ENCODE peak calls at places on chromosomes 1 and 21, in five cellular contexts. O is H1, A is upper lobe of right lung, U is OCI-LY7, K is sigmoid colon. F is an unnamed sample.

GRCh38 chr1:64956241-64956640 is 10.1 kb downstream of the JAK1 start:
- DNase-seq in A (no peak), O (no peak), U (no peak), K (no peak), F (no peak)

GRCh38 chr21:45372732-45373355 is 32.1 kb upstream of the COL18A1 start:
- DNase-seq in K (no peak), O (no peak), U (no peak), A (no peak), F (no peak)

GRCh38 chr1:40760984-40761383 is 22.6 kb upstream of the KCNQ4 start:
- DNase-seq in O (no peak), A (no peak), K (no peak), U (no peak), F (no peak)

GRCh38 chr1:43653339-43653738 is 3.4 kb downstream of the KDM4A start:
- DNase-seq in A (no peak), K (no peak), U (peak; percentile 44), O (peak; percentile 60), F (no peak)

GRCh38 chr1:240122639-240123604 is 31.2 kb downstream of the FMN2 start:
- DNase-seq in A (peak; percentile 72), K (no peak), O (no peak), U (no peak), F (no peak)

GRCh38 chr1:214264196-214264595 is 16.8 kb upstream of the SMYD2 start:
- DNase-seq in O (no peak), A (no peak), K (no peak), U (no peak), F (no peak)

GRCh38 chr1:53304527-53304926 is 23.3 kb downstream of the LRP8 start:
- DNase-seq in K (no peak), O (no peak), A (no peak), U (no peak), F (no peak)

GRCh38 chr1:99843760-99844159 is 6.4 kb upstream of the AGL start:
- DNase-seq in K (no peak), U (no peak), A (no peak), O (no peak), F (no peak)

GRCh38 chr1:72186733-72187307 is 95.5 kb downstream of the NEGR1 start:
- DNase-seq in A (no peak), U (no peak), K (no peak), O (no peak), F (no peak)

GRCh38 chr21:45383615-45384201 is 21.3 kb upstream of the COL18A1 start:
- DNase-seq in A (peak; percentile 56), U (no peak), O (no peak), K (peak; percentile 57), F (no peak)

GRCh38 chr1:85607126-85607912 is 26.8 kb downstream of the CCN1 start:
- DNase-seq in O (peak; percentile 77), U (no peak), K (no peak), A (no peak), F (no peak)

GRCh38 chr1:67863637-67864036 is 30.4 kb upstream of the GNG12 start:
- DNase-seq in U (no peak), O (no peak), A (no peak), K (no peak), F (no peak)

GRCh38 chr1:166489670-166490436 is 323.1 kb upstream of the FAM78B start:
- DNase-seq in K (peak; percentile 62), A (peak; percentile 62), O (no peak), U (peak; percentile 40), F (peak; percentile 8)

GRCh38 chr1:113146242-113147072 is 73.5 kb downstream of the LRIG2 start:
- DNase-seq in U (no peak), O (no peak), A (no peak), K (no peak), F (no peak)

GRCh38 chr21:45972353-45972715 is 9.2 kb upstream of the COL6A1 start:
- DNase-seq in U (no peak), K (peak; percentile 83), A (peak; percentile 66), O (peak; percentile 73), F (no peak)

GRCh38 chr21:45613396-45613795 is 30.1 kb upstream of the PCBP3 start:
- DNase-seq in K (no peak), A (peak; percentile 53), O (no peak), U (no peak), F (no peak)

GRCh38 chr1:9872430-9873165 is 37.5 kb downstream of the CTNNBIP1 start:
- DNase-seq in K (no peak), U (no peak), A (no peak), O (no peak), F (no peak)

GRCh38 chr1:65149391-65149729 is 1.4 kb downstream of the AK4 start:
- DNase-seq in A (no peak), U (no peak), O (no peak), K (no peak), F (no peak)

GRCh38 chr1:2155788-2156187 is 38.8 kb downstream of the FAAP20 start:
- DNase-seq in K (no peak), U (no peak), O (no peak), A (no peak), F (no peak)

GRCh38 chr1:80217377-80217986 is 1211.0 kb upstream of the ADGRL4 start:
- DNase-seq in A (no peak), K (no peak), O (no peak), U (peak; percentile 0), F (no peak)

GRCh38 chr21:25862112-25862511 is 127.3 kb downstream of the GABPA start:
- DNase-seq in K (no peak), U (no peak), O (no peak), A (no peak), F (no peak)

GRCh38 chr1:161772397-161772796 is 6.3 kb downstream of the ATF6 start:
- DNase-seq in A (no peak), K (no peak), U (no peak), O (no peak), F (no peak)

GRCh38 chr21:43812139-43812821 is 22.9 kb downstream of the RRP1 start:
- DNase-seq in A (peak; percentile 89), U (no peak), K (no peak), O (no peak), F (no peak)

GRCh38 chr1:10074059-10074854 is 41.5 kb downstream of the UBE4B start:
- DNase-seq in U (no peak), O (no peak), A (peak; percentile 68), K (no peak), F (peak; percentile 41)

GRCh38 chr1:199931666-199932377 is 95.7 kb upstream of the NR5A2 start:
- DNase-seq in A (no peak), K (no peak), O (no peak), U (peak; percentile 10), F (no peak)

GRCh38 chr1:186915555-186915954 is 86.8 kb downstream of the PLA2G4A start:
- DNase-seq in O (no peak), A (no peak), K (no peak), U (no peak), F (no peak)

GRCh38 chr1:69312055-69312732 is 255.5 kb upstream of the LRRC7 start:
- DNase-seq in A (no peak), O (peak; percentile 54), U (no peak), K (no peak), F (no peak)

GRCh38 chr1:38045431-38046332 is 911 bp downstream of the POU3F1 start:
- DNase-seq in O (peak; percentile 78), U (no peak), A (peak; percentile 81), K (no peak), F (no peak)

GRCh38 chr1:173424786-173425407 is 52.2 kb upstream of the PRDX6 start:
- DNase-seq in K (no peak), O (peak; percentile 2), U (no peak), A (no peak), F (no peak)

GRCh38 chr21:44530903-44531605 is 8.9 kb downstream of the KRTAP10-1 start:
- DNase-seq in U (no peak), K (peak; percentile 58), O (no peak), A (peak; percentile 41), F (no peak)

GRCh38 chr21:44093761-44094160 is 13.4 kb upstream of the PWP2 start:
- DNase-seq in K (no peak), A (peak; percentile 42), U (no peak), O (peak; percentile 33), F (no peak)

GRCh38 chr1:220769205-220769604 is 17.5 kb upstream of the MTARC1 start:
- DNase-seq in A (no peak), U (no peak), O (no peak), K (no peak), F (no peak)

DNA sequence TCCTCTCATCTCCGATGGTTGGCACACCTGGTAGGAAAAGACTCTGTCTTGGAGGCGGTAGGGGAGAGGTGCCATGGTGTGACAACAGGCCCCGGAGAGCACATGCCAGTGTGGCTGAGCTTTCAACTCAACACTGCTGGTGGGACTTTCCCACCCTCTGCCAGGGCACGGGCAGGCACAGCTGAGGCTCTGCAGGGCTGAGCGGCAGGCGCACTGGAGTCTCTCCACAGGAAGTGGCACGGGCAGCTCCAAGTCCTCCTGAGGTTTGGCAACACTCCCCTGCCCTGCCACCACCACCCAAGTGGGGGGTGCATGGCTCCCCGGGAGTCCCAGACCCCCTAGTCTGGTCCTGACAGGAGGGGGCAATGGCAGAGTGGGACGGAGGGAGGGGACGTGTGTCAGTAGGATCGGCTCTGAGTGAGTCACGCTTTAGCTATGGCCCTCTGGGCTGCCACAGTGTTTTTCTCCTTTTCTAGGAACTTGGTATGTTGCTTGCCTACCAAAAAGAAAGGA is 27.3 kb upstream of the EVA1B start:
- DNase-seq in O (no peak), U (no peak), A (peak; percentile 80), K (peak; percentile 77), F (peak; percentile 57)
- TF ChIP-seq CTCF in O (no peak), U (no peak), A (no peak), K (no peak), F (no peak)

GRCh38 chr1:209375681-209376360 is 207.7 kb upstream of the CAMK1G start:
- DNase-seq in U (no peak), K (no peak), O (no peak), A (no peak), F (no peak)
- H3K27ac ChIP-seq in U (no peak overlapping the region), K (no peak overlapping the region), O (no peak overlapping the region), A (no peak overlapping the region), F (no peak overlapping the region)

GRCh38 chr1:54565113-54565501 is 17.1 kb downstream of the ACOT11 start:
- DNase-seq in O (no peak), U (no peak), A (no peak), K (peak; percentile 29), F (no peak)
- H3K9me3 ChIP-seq in O (peaks cover 5% of the 10 kb centered on the region), U (no peaks in the 10 kb centered on the region), A (no peaks in the 10 kb centered on the region), K (no peaks in the 10 kb centered on the region), F (no peaks in the 10 kb centered on the region)

GRCh38 chr1:197140123-197140522 is 6.3 kb downstream of the ASPM start:
- DNase-seq in K (no peak), A (no peak), U (no peak), O (no peak), F (no peak)

GRCh38 chr1:197144570-197145325 is 1.7 kb downstream of the ASPM start:
- DNase-seq in A (no peak), U (peak; percentile 18), O (no peak), K (no peak), F (no peak)

GRCh38 chr1:197141556-197141955 is 4.9 kb downstream of the ASPM start:
- DNase-seq in A (no peak), O (no peak), K (no peak), U (no peak), F (no peak)

GRCh38 chr1:197137322-197137721 is 9.1 kb downstream of the ASPM start:
- DNase-seq in A (no peak), K (no peak), U (no peak), O (no peak), F (no peak)

DNA sequence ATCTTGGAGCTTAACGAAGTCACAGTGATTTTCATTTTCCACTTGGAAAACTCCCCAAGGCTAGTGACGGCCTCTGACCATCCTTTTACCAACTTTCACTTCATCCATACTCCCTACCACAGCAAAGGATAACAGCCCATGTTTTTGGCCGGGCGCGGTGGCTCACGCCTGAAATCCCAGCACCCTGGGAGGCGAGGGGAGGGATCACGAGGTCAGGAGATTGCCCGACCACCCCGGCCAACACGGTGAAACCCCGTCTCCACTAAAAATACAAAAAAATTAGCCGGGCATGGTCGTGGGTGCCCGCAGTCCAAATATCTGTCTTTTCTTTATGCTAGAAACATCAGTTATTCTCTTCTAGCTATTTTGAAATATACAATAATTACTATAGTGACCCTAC is 7.3 kb downstream of the ASPM start:
- DNase-seq in K (no peak), O (no peak), U (no peak), A (no peak), F (no peak)
- TF ChIP-seq CTCF in K (no peak), O (no peak), U (no peak), A (no peak), F (no peak)